ENCODE peak calls at places on chromosomes 3 and 15, in five cellular contexts. C, J, Y, N and R are unnamed samples.

GRCh38 chr15:74172751-74173544 is 562 bp upstream of the ISLR start:
- DNase-seq in N (no peak), C (no peak), J (peak), Y (peak), R (no peak)

GRCh38 chr15:39792954-39793353 is 10.3 kb upstream of the FSIP1 start:
- DNase-seq in N (no peak), J (no peak), C (no peak), Y (peak), R (no peak)

GRCh38 chr3:184110316-184110725 is 13.5 kb downstream of the HTR3E start:
- DNase-seq in Y (no peak), J (no peak), N (no peak), C (peak), R (no peak)

GRCh38 chr15:73426458-73426994 is 16.4 kb upstream of the REC114 start:
- DNase-seq in C (no peak), Y (no peak), J (no peak), N (no peak), R (no peak)

GRCh38 chr3:186746008-186746407 is 28.8 kb downstream of the KNG1 start:
- DNase-seq in C (peak), J (no peak), Y (no peak), N (no peak), R (peak)

GRCh38 chr15:99475754-99476412 is 89.9 kb upstream of the MEF2A start:
- DNase-seq in N (no peak), Y (no peak), J (no peak), C (no peak), R (no peak)

GRCh38 chr3:114147281-114147680 is 31.6 kb downstream of the DRD3 start:
- DNase-seq in N (no peak), Y (no peak), C (no peak), J (no peak), R (no peak)

GRCh38 chr3:54188176-54188791 is 65.9 kb downstream of the CACNA2D3 start:
- DNase-seq in Y (no peak), N (no peak), J (peak), C (peak), R (peak)

GRCh38 chr3:11508346-11509174 is 135.2 kb downstream of the VGLL4 start:
- DNase-seq in Y (no peak), N (no peak), J (no peak), C (no peak), R (no peak)

GRCh38 chr15:63736287-63736686 is 97.5 kb downstream of the HERC1 start:
- DNase-seq in N (no peak), Y (no peak), J (no peak), C (no peak), R (no peak)

GRCh38 chr15:28892789-28893610 is 7.2 kb downstream of the APBA2 start:
- DNase-seq in Y (no peak), J (no peak), C (no peak), N (no peak), R (no peak)

GRCh38 chr3:177463863-177464262 is 266.6 kb upstream of the TBL1XR1 start:
- DNase-seq in C (no peak), N (no peak), J (no peak), Y (no peak), R (no peak)

GRCh38 chr3:191235331-191236314 is 36.6 kb downstream of the OSTN start:
- DNase-seq in Y (no peak), C (no peak), N (peak), J (no peak), R (no peak)

GRCh38 chr3:158058775-158059174 is 47.4 kb downstream of the SHOX2 start:
- DNase-seq in C (no peak), Y (no peak), N (no peak), J (no peak), R (no peak)

GRCh38 chr3:184543848-184544512 is 17.6 kb upstream of the EPHB3 start:
- DNase-seq in N (no peak), Y (peak), C (peak), J (peak), R (peak)

GRCh38 chr15:66018178-66018797 is 149.0 kb downstream of the RAB11A start:
- DNase-seq in N (no peak), J (no peak), C (no peak), Y (no peak), R (no peak)

GRCh38 chr15:66021801-66022525 is 152.7 kb downstream of the RAB11A start:
- DNase-seq in N (no peak), J (no peak), C (no peak), Y (no peak), R (no peak)

GRCh38 chr15:66017009-66017408 is 147.7 kb downstream of the RAB11A start:
- DNase-seq in N (no peak), Y (peak), J (peak), C (no peak), R (no peak)

GRCh38 chr15:66019377-66019776 is 150.1 kb downstream of the RAB11A start:
- DNase-seq in N (no peak), Y (no peak), J (no peak), C (no peak), R (no peak)

GRCh38 chr15:66019826-66020398 is 150.6 kb downstream of the RAB11A start:
- DNase-seq in C (no peak), N (no peak), Y (no peak), J (peak), R (no peak)
- TF ChIP-seq GABPA in C (no peak), N (no peak), Y (no peak), J (no peak), R (no peak)

GRCh38 chr15:89593018-89593417 is 17.7 kb downstream of the TICRR start:
- DNase-seq in C (no peak), N (no peak), Y (no peak), J (no peak), R (no peak)

GRCh38 chr15:89591834-89592233 is 16.6 kb downstream of the TICRR start:
- DNase-seq in C (no peak), N (no peak), J (no peak), Y (no peak), R (no peak)

DNA sequence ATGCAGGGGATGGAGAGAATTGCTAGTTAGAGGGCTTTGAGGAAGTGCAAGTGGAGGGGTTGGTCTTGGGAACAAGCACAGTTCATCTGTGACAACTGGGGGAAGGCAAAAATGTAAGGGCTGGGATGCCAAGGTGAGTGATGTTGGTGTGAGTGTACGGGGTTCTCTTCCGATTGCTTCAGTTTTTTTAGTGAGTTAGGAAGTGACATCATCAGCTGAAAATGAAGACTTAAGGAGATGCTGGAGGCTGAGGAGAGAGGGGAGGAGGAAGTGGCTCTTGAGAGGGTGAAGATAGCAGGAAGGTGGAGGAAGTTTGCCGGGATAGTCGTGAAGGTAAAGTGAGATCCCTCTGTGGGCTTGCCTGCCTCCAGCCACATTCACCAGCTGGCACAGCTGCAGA is 12.7 kb downstream of the TICRR start:
- DNase-seq in N (no peak), J (no peak), C (no peak), Y (no peak), R (no peak)
- TF ChIP-seq REST in N (no peak), J (no peak), C (no peak), Y (no peak), R (no peak)

GRCh38 chr3:51955893-51956770 is 951 bp downstream of the GPR62 start:
- DNase-seq in N (no peak), C (no peak), Y (peak), J (no peak), R (peak)
- TF ChIP-seq CTCF in N (peak), C (no peak), Y (peak), J (no peak), R (no peak)

GRCh38 chr15:81176291-81176893 is 20.3 kb upstream of the IL16 start:
- DNase-seq in J (no peak), Y (no peak), N (no peak), C (no peak), R (no peak)
- TF ChIP-seq GABPA in J (no peak), Y (no peak), N (no peak), C (no peak), R (no peak)

GRCh38 chr15:59993950-59994401 is 10.1 kb upstream of the FOXB1 start:
- DNase-seq in C (no peak), J (no peak), N (no peak), Y (peak), R (no peak)

GRCh38 chr15:59997070-59997701 is 6.9 kb upstream of the FOXB1 start:
- DNase-seq in J (peak), Y (peak), N (no peak), C (no peak), R (no peak)

GRCh38 chr15:59994855-59995557 is 9.1 kb upstream of the FOXB1 start:
- DNase-seq in Y (peak), C (no peak), N (no peak), J (no peak), R (no peak)

GRCh38 chr15:59996498-59997041 is 7.5 kb upstream of the FOXB1 start:
- DNase-seq in J (no peak), C (peak), N (no peak), Y (peak), R (no peak)

DNA sequence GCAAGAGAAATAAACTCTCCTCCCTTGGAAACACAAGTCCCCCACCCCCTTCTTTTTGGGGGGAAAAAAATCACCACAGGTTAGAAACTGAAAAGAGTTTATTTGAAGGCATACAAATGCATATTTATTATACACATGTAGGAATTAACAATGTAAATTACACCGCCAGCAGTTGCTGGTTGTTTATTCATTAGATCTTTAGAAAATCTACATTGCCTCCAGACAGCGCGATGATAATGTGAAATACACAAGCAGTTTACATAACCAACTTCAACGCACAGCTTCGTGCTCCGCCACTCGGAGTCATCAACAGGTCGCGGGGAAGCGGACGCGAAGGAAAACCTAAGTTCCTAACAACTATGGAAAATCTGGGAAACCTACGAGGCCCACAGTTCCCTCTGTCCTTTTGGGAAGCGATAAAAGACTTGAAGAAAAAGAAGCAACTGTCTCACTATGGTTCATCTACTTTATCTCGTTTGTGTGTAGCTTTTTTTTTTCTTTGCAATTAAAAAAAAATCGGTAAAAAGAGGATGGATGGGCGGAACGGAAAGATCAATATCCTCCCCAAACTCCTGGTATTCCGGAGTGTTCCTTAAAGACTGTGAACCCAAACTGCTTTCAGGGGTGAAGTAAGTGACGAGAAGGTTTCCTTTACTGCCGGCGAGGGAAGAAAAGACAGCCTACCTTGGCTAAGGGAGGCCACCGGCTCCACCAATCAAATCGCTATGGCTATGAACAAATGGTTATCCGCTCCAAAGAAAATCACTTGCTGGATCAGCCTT is 8.4 kb upstream of the FOXB1 start:
- DNase-seq in C (no peak), J (no peak), N (no peak), Y (peak), R (no peak)
- TF ChIP-seq REST in C (no peak), J (no peak), N (no peak), Y (no peak), R (no peak)